ENCODE peak calls at places on chromosomes 7 and 10, in eight cellular contexts. I, B, S, R, G, A, H and U are unnamed samples.

GRCh38 chr7:40879941-40880558 is 745.2 kb downstream of the SUGCT start:
- DNase-seq in I (no peak), B (peak; percentile 19), S (no peak), R (no peak), G (no peak), A (no peak), H (no peak), U (no peak)

GRCh38 chr10:54703086-54703485 is 97.9 kb downstream of the PCDH15 start:
- DNase-seq in I (no peak), B (no peak), S (no peak), R (no peak), G (no peak), A (no peak), H (no peak), U (no peak)

GRCh38 chr7:13540429-13540828 is 449.0 kb downstream of the ETV1 start:
- DNase-seq in I (no peak), B (peak; percentile 49), S (peak; percentile 45), R (no peak), G (no peak), A (no peak), H (no peak), U (no peak)

GRCh38 chr10:17206210-17206709 is 4.8 kb upstream of the TRDMT1 start:
- DNase-seq in I (peak; percentile 58), B (peak; percentile 81), S (peak; percentile 97), R (no peak), G (no peak), A (no peak), H (peak; percentile 78), U (peak; percentile 25)

GRCh38 chr10:130127612-130128607 is 8.3 kb upstream of the GLRX3 start:
- DNase-seq in I (peak; percentile 48), B (peak; percentile 69), S (peak; percentile 63), R (peak; percentile 26), G (peak; percentile 46), A (no peak), H (peak; percentile 44), U (peak; percentile 27)

GRCh38 chr10:97025613-97026242 is 160.0 kb downstream of the SLIT1 start:
- DNase-seq in I (peak; percentile 28), B (peak; percentile 55), S (peak; percentile 44), R (peak; percentile 20), G (no peak), A (peak; percentile 44), H (peak; percentile 30), U (peak; percentile 16)

GRCh38 chr7:69177941-69178494 is 420.3 kb upstream of the AUTS2 start:
- DNase-seq in I (no peak), B (peak; percentile 81), S (peak; percentile 9), R (no peak), G (no peak), A (no peak), H (no peak), U (no peak)

GRCh38 chr10:73857446-73857845 is 16.9 kb downstream of the CAMK2G start:
- DNase-seq in I (no peak), B (no peak), S (no peak), R (no peak), G (no peak), A (no peak), H (no peak), U (no peak)

GRCh38 chr7:14836006-14836405 is 66.5 kb downstream of the DGKB start:
- DNase-seq in I (no peak), B (no peak), S (no peak), R (no peak), G (no peak), A (no peak), H (no peak), U (no peak)

GRCh38 chr7:5426226-5426475 is 2.5 kb upstream of the TNRC18 start:
- DNase-seq in I (no peak), B (peak; percentile 87), S (no peak), R (no peak), G (no peak), A (no peak), H (no peak), U (no peak)

GRCh38 chr7:70052691-70053090 is 454.4 kb downstream of the AUTS2 start:
- DNase-seq in I (no peak), B (peak; percentile 87), S (peak; percentile 32), R (no peak), G (no peak), A (no peak), H (no peak), U (no peak)

GRCh38 chr10:59176241-59177030 is at the start of gene PHYHIPL:
- DNase-seq in I (no peak), B (no peak), S (no peak), R (no peak), G (peak; percentile 69), A (no peak), H (no peak), U (no peak)